ENCODE peak calls at places on chromosomes 12 and 14, in four cellular contexts. One of them, this sample, is unnamed.

GRCh38 chr14:102248121-102248520 is 56.8 kb downstream of the MOK start:
- DNase-seq in K562: no peak
- DNase-seq in HepG2: no peak
- DNase-seq in SK-N-SH: no peak
- DNase-seq in this sample: no peak

GRCh38 chr12:75488553-75488952 is 8.0 kb downstream of the GLIPR1 start:
- DNase-seq in K562: peak
- DNase-seq in HepG2: peak
- DNase-seq in SK-N-SH: peak
- DNase-seq in this sample: no peak

GRCh38 chr14:72545411-72546311 is 348.2 kb downstream of the DPF3 start:
- DNase-seq in K562: no peak
- DNase-seq in HepG2: no peak
- DNase-seq in SK-N-SH: no peak
- DNase-seq in this sample: no peak

GRCh38 chr12:108542320-108542719 is 18.7 kb downstream of the SART3 start:
- DNase-seq in K562: no peak
- DNase-seq in HepG2: no peak
- DNase-seq in SK-N-SH: no peak
- DNase-seq in this sample: no peak

GRCh38 chr14:77868552-77869300 is 68.8 kb downstream of the ADCK1 start:
- DNase-seq in K562: no peak
- DNase-seq in HepG2: no peak
- DNase-seq in SK-N-SH: no peak
- DNase-seq in this sample: no peak

GRCh38 chr12:92341333-92341691 is 195.7 kb upstream of the BTG1 start:
- DNase-seq in K562: no peak
- DNase-seq in HepG2: peak
- DNase-seq in SK-N-SH: no peak
- DNase-seq in this sample: no peak

GRCh38 chr14:31895206-31895605 is 181.9 kb upstream of the ARHGAP5 start:
- DNase-seq in K562: no peak
- DNase-seq in HepG2: peak
- DNase-seq in SK-N-SH: no peak
- DNase-seq in this sample: no peak

GRCh38 chr14:21734457-21735074 is 60.9 kb upstream of the OR4E1 start:
- DNase-seq in K562: peak
- DNase-seq in HepG2: peak
- DNase-seq in SK-N-SH: peak
- DNase-seq in this sample: peak

GRCh38 chr12:18101043-18101442 is 11.1 kb upstream of the RERGL start:
- DNase-seq in K562: no peak
- DNase-seq in HepG2: no peak
- DNase-seq in SK-N-SH: no peak
- DNase-seq in this sample: no peak

GRCh38 chr12:55612646-55613045 is 24.0 kb upstream of the OR10P1 start:
- DNase-seq in K562: no peak
- DNase-seq in HepG2: no peak
- DNase-seq in SK-N-SH: no peak
- DNase-seq in this sample: no peak

GRCh38 chr14:102603293-102603907 is 11.0 kb downstream of the RCOR1 start:
- DNase-seq in K562: no peak
- DNase-seq in HepG2: no peak
- DNase-seq in SK-N-SH: no peak
- DNase-seq in this sample: no peak

DNA sequence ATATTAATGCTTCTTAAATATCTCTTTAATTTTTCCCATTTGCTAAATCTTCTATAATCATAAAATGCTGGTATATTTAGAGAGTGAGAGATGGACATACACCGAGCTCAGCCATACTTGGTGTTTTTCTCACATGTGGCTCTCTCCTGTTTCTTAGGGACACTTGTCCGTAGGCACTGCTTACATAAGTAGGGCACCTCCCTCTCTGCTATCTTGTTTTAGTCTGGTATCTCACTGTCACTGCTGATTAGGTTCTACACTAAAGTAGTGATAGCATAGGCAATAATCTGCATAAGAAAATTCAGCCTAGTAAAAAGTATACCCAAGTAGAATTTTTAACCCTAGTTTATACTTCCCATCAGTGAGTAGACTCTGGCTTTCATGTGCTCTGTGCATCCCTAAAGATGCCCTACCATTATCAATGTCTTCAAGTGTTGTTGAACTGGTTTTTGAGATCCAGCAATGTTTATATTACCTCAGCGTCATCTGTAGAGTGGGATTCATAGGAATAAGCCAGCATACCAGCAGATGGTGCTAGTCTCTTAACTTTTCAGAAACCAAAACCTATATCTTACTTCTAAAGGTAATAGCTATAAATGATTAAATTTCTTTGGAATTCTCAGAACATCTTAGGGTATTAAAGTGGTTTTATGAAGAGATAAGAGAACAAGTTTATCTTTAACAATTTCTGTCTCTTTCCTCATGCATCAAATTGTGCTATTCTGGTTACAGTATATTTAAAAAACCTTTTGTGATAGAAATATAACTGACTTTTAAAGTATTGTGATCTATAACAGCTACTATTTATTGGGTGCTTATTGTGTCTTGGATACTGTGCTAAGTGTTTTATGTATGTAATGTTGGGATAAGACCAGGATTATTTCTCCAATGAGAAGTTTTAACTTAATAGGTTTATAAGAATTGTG is 32.9 kb downstream of the ARID2 start:
- DNase-seq in K562: peak
- DNase-seq in HepG2: peak
- DNase-seq in SK-N-SH: peak
- DNase-seq in this sample: peak
- TF ChIP-seq YY1 in K562: no peak
- TF ChIP-seq YY1 in HepG2: no peak
- TF ChIP-seq YY1 in SK-N-SH: no peak
- TF ChIP-seq YY1 in this sample: no peak

GRCh38 chr12:46523863-46524770 is 151.5 kb upstream of the SLC38A2 start:
- DNase-seq in K562: peak
- DNase-seq in HepG2: peak
- DNase-seq in SK-N-SH: no peak
- DNase-seq in this sample: peak

GRCh38 chr12:46522141-46522540 is 149.6 kb upstream of the SLC38A2 start:
- DNase-seq in K562: no peak
- DNase-seq in HepG2: no peak
- DNase-seq in SK-N-SH: no peak
- DNase-seq in this sample: no peak

GRCh38 chr12:46523446-46523845 is 150.9 kb upstream of the SLC38A2 start:
- DNase-seq in K562: no peak
- DNase-seq in HepG2: peak
- DNase-seq in SK-N-SH: no peak
- DNase-seq in this sample: no peak

GRCh38 chr12:46524778-46525177 is 152.2 kb upstream of the SLC38A2 start:
- DNase-seq in K562: no peak
- DNase-seq in HepG2: no peak
- DNase-seq in SK-N-SH: peak
- DNase-seq in this sample: no peak

DNA sequence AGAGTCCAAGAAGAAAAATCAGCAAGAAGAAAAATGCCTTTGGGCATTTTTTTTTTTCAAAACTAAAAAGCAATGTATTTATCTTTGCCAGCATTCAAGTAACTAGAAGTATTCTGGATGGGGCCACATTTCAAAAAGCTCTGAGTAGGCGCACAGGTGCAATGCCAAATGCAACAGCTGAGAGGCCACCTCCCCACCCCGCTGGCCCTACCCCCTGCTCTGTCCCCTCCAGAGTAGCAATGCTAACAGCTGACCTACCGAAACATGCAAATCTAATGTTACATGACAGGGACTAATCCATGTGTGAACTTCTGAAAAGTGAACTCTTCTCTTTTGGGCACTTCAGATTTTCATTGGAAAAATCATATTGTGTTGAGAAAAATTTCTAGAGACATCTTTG is 153.7 kb upstream of the SLC38A2 start:
- DNase-seq in K562: no peak
- DNase-seq in HepG2: no peak
- DNase-seq in SK-N-SH: no peak
- DNase-seq in this sample: no peak
- H3K4me3 ChIP-seq in K562: no peak
- H3K4me3 ChIP-seq in HepG2: no peak
- H3K4me3 ChIP-seq in SK-N-SH: no peak
- H3K4me3 ChIP-seq in this sample: no peak

GRCh38 chr14:91325211-91325610 is 80.7 kb upstream of the GPR68 start:
- DNase-seq in K562: no peak
- DNase-seq in HepG2: no peak
- DNase-seq in SK-N-SH: no peak
- DNase-seq in this sample: no peak
- TF ChIP-seq ELF1 in K562: no peak
- TF ChIP-seq ELF1 in HepG2: no peak
- TF ChIP-seq ELF1 in SK-N-SH: no peak
- TF ChIP-seq ELF1 in this sample: no peak

GRCh38 chr14:63707216-63707615 is 20.6 kb downstream of the SGPP1 start:
- DNase-seq in K562: no peak
- DNase-seq in HepG2: no peak
- DNase-seq in SK-N-SH: no peak
- DNase-seq in this sample: no peak

GRCh38 chr14:63713765-63714164 is 14.1 kb downstream of the SGPP1 start:
- DNase-seq in K562: no peak
- DNase-seq in HepG2: no peak
- DNase-seq in SK-N-SH: no peak
- DNase-seq in this sample: peak

GRCh38 chr14:63713058-63713457 is 14.8 kb downstream of the SGPP1 start:
- DNase-seq in K562: no peak
- DNase-seq in HepG2: no peak
- DNase-seq in SK-N-SH: no peak
- DNase-seq in this sample: no peak

GRCh38 chr14:63712123-63712522 is 15.7 kb downstream of the SGPP1 start:
- DNase-seq in K562: no peak
- DNase-seq in HepG2: no peak
- DNase-seq in SK-N-SH: no peak
- DNase-seq in this sample: no peak

GRCh38 chr14:63710497-63710896 is 17.4 kb downstream of the SGPP1 start:
- DNase-seq in K562: no peak
- DNase-seq in HepG2: no peak
- DNase-seq in SK-N-SH: no peak
- DNase-seq in this sample: no peak
- TF ChIP-seq YY1 in K562: no peak
- TF ChIP-seq YY1 in HepG2: no peak
- TF ChIP-seq YY1 in SK-N-SH: no peak
- TF ChIP-seq YY1 in this sample: no peak

DNA sequence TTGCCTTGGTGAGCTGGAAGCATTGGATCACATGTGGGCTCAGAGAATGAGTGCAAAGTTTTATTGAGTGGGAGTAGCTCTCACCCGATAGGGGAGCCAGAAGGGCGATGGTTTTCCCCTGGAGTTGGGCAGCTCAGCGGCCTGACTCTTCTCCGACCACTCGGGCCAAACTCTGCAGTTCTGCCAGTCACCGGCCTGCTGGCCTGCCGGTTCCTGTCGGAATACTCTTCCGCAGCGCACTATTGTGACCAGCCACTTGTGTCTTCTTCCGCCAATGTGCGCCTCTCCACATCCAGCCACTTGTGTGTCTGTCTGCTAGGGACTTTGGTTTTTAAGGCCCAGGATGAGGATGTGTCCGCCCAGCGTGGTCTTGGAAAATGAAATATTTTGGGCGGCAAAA is 43.5 kb upstream of the PRKD1 start:
- DNase-seq in K562: no peak
- DNase-seq in HepG2: no peak
- DNase-seq in SK-N-SH: no peak
- DNase-seq in this sample: no peak
- H3K4me3 ChIP-seq in K562: no peak
- H3K4me3 ChIP-seq in HepG2: no peak
- H3K4me3 ChIP-seq in SK-N-SH: no peak
- H3K4me3 ChIP-seq in this sample: no peak

DNA sequence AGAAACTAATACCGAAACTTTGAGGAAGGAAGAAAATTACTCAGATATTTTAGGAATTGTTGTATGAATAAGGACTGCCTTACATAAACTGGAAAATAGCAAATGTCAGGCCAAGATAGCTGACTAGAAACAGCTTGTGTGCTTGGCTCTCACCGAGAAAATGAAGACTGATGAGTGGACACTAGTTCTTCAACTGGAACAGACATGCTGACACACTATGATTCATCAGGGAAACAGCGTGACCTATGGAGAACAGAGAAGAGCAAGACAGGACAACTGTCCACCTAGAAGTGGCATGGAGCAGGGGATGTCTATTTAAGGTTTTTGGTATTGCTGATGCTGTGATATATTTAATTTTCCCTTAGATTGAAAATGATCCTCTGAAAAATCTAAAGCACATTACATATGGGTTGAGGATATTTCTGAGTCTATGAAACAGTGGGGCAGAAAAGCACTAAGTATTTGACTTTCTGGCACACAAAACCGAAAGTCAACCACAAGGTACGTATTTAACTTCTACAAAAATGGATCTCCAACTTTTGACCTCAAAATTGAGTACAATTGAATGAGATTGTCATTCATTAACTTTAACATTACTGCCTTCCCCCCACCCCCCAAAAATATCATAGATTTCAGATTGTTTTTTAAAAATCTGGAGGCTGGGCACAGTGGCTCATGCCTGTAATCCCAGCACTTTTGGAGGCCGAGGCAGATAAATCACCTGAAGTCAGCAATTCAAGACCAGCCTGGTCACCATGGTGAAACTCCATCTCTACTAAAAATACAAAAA is 863.2 kb downstream of the LRFN5 start:
- DNase-seq in K562: no peak
- DNase-seq in HepG2: no peak
- DNase-seq in SK-N-SH: no peak
- DNase-seq in this sample: no peak
- TF ChIP-seq ELF1 in K562: no peak
- TF ChIP-seq ELF1 in HepG2: no peak
- TF ChIP-seq ELF1 in SK-N-SH: no peak
- TF ChIP-seq ELF1 in this sample: no peak

DNA sequence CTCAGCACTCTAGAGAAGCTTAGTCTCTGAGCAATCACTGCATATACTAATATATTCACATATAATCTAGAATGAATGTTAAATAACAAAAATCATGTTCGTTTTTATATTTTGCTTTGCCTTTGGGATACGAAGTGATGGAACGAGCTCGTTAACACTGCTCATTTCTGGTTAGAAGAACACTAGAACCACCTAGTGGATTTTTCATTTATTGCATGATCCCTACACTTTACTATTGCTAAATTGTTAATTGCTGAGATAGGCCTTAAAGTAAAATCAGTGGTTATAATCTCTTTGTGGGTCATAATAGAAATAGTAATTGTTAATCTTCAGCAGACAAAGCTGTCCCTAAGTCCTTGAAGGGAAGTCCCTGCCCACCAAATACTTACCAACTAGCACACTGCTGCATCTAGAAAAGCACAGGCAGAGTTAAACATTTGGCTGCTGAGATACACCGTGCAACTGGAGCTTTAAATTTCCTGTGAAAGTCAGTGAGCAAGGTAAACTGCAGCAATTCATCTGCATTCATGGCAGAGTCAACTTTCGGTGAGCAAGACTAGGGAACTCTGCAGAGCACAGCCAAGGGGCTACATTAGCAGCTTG is 353.7 kb downstream of the APAF1 start:
- DNase-seq in K562: peak
- DNase-seq in HepG2: peak
- DNase-seq in SK-N-SH: peak
- DNase-seq in this sample: peak
- TF ChIP-seq YY1 in K562: no peak
- TF ChIP-seq YY1 in HepG2: no peak
- TF ChIP-seq YY1 in SK-N-SH: no peak
- TF ChIP-seq YY1 in this sample: no peak

GRCh38 chr14:61471297-61471980 is 150.1 kb downstream of the PRKCH start:
- DNase-seq in K562: no peak
- DNase-seq in HepG2: no peak
- DNase-seq in SK-N-SH: peak
- DNase-seq in this sample: no peak
- H3K4me3 ChIP-seq in K562: no peak
- H3K4me3 ChIP-seq in HepG2: no peak
- H3K4me3 ChIP-seq in SK-N-SH: peak
- H3K4me3 ChIP-seq in this sample: no peak

This sample was measured in HCT116.